ENCODE peak calls at places on chromosomes 6 and 20, in four cellular contexts. V, I, G and B are unnamed samples.

GRCh38 chr6:53322188-53323029 is 26.3 kb downstream of the ELOVL5 start:
- DNase-seq in I (no peak), G (no peak), V (no peak), B (no peak)

GRCh38 chr6:45690846-45691245 is 313.1 kb upstream of the SUPT3H start:
- DNase-seq in I (no peak), V (no peak), G (no peak), B (no peak)

GRCh38 chr6:139250296-139251274 is 41.2 kb downstream of the TXLNB start:
- DNase-seq in V (no peak), I (peak; percentile 23), G (peak; percentile 37), B (no peak)

GRCh38 chr6:170247178-170247701 is 43.6 kb downstream of the DLL1 start:
- DNase-seq in G (no peak), I (no peak), V (peak; percentile 63), B (no peak)

GRCh38 chr6:40293824-40294188 is 293.4 kb downstream of the LRFN2 start:
- DNase-seq in G (no peak), V (no peak), I (no peak), B (no peak)

GRCh38 chr6:32973934-32974333 is 5.5 kb downstream of the BRD2 start:
- DNase-seq in G (no peak), V (no peak), I (no peak), B (no peak)

GRCh38 chr6:157892363-157892878 is 69.4 kb downstream of the SNX9 start:
- DNase-seq in G (no peak), I (no peak), V (no peak), B (no peak)

GRCh38 chr6:39114395-39114706 is 635 bp downstream of the SAYSD1 start:
- DNase-seq in V (no peak), G (no peak), I (no peak), B (no peak)

GRCh38 chr20:34891166-34892062 is 15.0 kb downstream of the ACSS2 start:
- DNase-seq in V (no peak), I (no peak), G (no peak), B (no peak)

GRCh38 chr6:90083891-90084290 is 189.6 kb downstream of the GJA10 start:
- DNase-seq in I (no peak), G (no peak), V (no peak), B (no peak)

GRCh38 chr20:41654884-41655283 is 36.7 kb upstream of the CHD6 start:
- DNase-seq in V (no peak), I (no peak), G (no peak), B (no peak)

GRCh38 chr6:106442351-106442750 is 81.8 kb downstream of the CRYBG1 start:
- DNase-seq in V (no peak), G (no peak), I (no peak), B (no peak)

GRCh38 chr6:38567436-38567835 is 72.3 kb downstream of the BTBD9 start:
- DNase-seq in I (no peak), V (no peak), G (no peak), B (no peak)

GRCh38 chr6:56906752-56907151 is 48.2 kb upstream of the BEND6 start:
- DNase-seq in G (no peak), V (no peak), I (no peak), B (no peak)

GRCh38 chr20:16293590-16293989 is 279.7 kb downstream of the KIF16B start:
- DNase-seq in G (no peak), V (no peak), I (no peak), B (no peak)

GRCh38 chr6:169632841-169633240 is 69.0 kb downstream of the WDR27 start:
- DNase-seq in V (no peak), I (no peak), G (no peak), B (no peak)

GRCh38 chr6:166612471-166612881 is 14.6 kb downstream of the RPS6KA2 start:
- DNase-seq in V (no peak), I (no peak), G (no peak), B (no peak)

GRCh38 chr6:170052991-170053821 is 237.7 kb downstream of the DLL1 start:
- DNase-seq in I (no peak), G (no peak), V (no peak), B (peak; percentile 50)

GRCh38 chr6:111764238-111765182 is 108.7 kb downstream of the FYN start:
- DNase-seq in I (no peak), V (no peak), G (no peak), B (no peak)

GRCh38 chr20:10613911-10614310 is 59.9 kb downstream of the JAG1 start:
- DNase-seq in V (no peak), G (no peak), I (no peak), B (no peak)

GRCh38 chr6:14059791-14060436 is 57.7 kb upstream of the CD83 start:
- DNase-seq in I (no peak), V (no peak), G (no peak), B (no peak)

GRCh38 chr6:38773338-38773737 is 58.2 kb downstream of the DNAH8 start:
- DNase-seq in I (no peak), V (no peak), G (no peak), B (no peak)

GRCh38 chr6:116572162-116572561 is 858 bp downstream of the RWDD1 start:
- DNase-seq in V (no peak), G (no peak), I (no peak), B (no peak)

GRCh38 chr6:20403766-20404640 is 2.3 kb downstream of the E2F3 start:
- DNase-seq in G (peak; percentile 94), I (no peak), V (no peak), B (peak; percentile 73)

GRCh38 chr6:30489081-30490030 is at the start of gene HLA-E:
- DNase-seq in G (peak; percentile 97), V (peak; percentile 89), I (peak; percentile 55), B (peak; percentile 88)

GRCh38 chr6:70503813-70504465 is 62.8 kb upstream of the SDHAF4 start:
- DNase-seq in V (no peak), G (no peak), I (no peak), B (no peak)

GRCh38 chr6:15674690-15675386 is 12.0 kb upstream of the DTNBP1 start:
- DNase-seq in I (no peak), G (no peak), V (no peak), B (no peak)

GRCh38 chr6:37550436-37550835 is 50.7 kb upstream of the CCDC167 start:
- DNase-seq in V (no peak), I (no peak), G (no peak), B (no peak)

GRCh38 chr20:58810116-58810878 is 40.4 kb downstream of the GNAS-AS1 start:
- DNase-seq in V (no peak), I (no peak), G (no peak), B (no peak)

GRCh38 chr6:111269401-111269970 is 182.2 kb downstream of the SLC16A10 start:
- DNase-seq in V (no peak), G (no peak), I (no peak), B (no peak)

GRCh38 chr20:45917790-45918141 is 5.8 kb upstream of the PLTP start:
- DNase-seq in G (no peak), V (no peak), I (no peak), B (no peak)